ENCODE peak calls at places on chromosomes 6 and 20, in ten cellular contexts. J is DMS 273 treated with DMSO at 0.1 percent for 48 hours; A is CD8-positive, alpha-beta memory T cell; T is non-pigmented ciliary epithelial cell; Z is sciatic nerve; N is mucosa of gallbladder; G is GM12865; L is nucleus accumbens; I is cardiac septum; X is kidney. E is an unnamed sample.
A peak's percentile ranks its signal among the peaks of the same experiment; 100 is the strongest.

GRCh38 chr6:113968472-113968871 is 2.5 kb downstream of the HDAC2 start:
- DNase-seq in J (no peak), A (no peak), T (no peak), Z (no peak), N (no peak), G (no peak), L (no peak), I (no peak), X (no peak), E (no peak)

GRCh38 chr6:168264593-168265335 is 54.8 kb downstream of the DACT2 start:
- DNase-seq in J (no peak), A (no peak), T (no peak), Z (no peak), N (no peak), G (no peak), L (no peak), I (no peak), X (no peak), E (no peak)

GRCh38 chr6:107977283-107977682 is 19.3 kb upstream of the SEC63 start:
- DNase-seq in J (peak; percentile 8), A (no peak), T (no peak), Z (no peak), N (no peak), G (peak; percentile 7), L (no peak), I (no peak), X (no peak), E (peak; percentile 50)

GRCh38 chr6:149864578-149865535 is 698 bp upstream of the LRP11 start:
- DNase-seq in J (peak; percentile 65), A (no peak), T (no peak), Z (no peak), N (peak; percentile 56), G (peak; percentile 54), L (no peak), I (no peak), X (no peak), E (peak; percentile 81)

GRCh38 chr20:57869951-57870315 is 160.1 kb upstream of the PMEPA1 start:
- DNase-seq in J (no peak), A (no peak), T (no peak), Z (no peak), N (no peak), G (no peak), L (no peak), I (peak; percentile 51), X (no peak), E (no peak)

GRCh38 chr6:16822975-16823374 is 61.7 kb upstream of the ATXN1 start:
- DNase-seq in J (no peak), A (no peak), T (no peak), Z (no peak), N (no peak), G (no peak), L (no peak), I (no peak), X (no peak), E (no peak)

GRCh38 chr20:59006864-59007757 is at the start of gene CTSZ:
- DNase-seq in J (no peak), A (peak; percentile 27), T (no peak), Z (peak; percentile 73), N (peak; percentile 29), G (peak; percentile 80), L (no peak), I (peak; percentile 86), X (peak; percentile 88), E (no peak)

GRCh38 chr6:85079761-85080160 is 315.4 kb upstream of the TBX18 start:
- DNase-seq in J (no peak), A (no peak), T (no peak), Z (no peak), N (no peak), G (no peak), L (no peak), I (no peak), X (no peak), E (no peak)

GRCh38 chr6:163098827-163099469 is 315.6 kb upstream of the QKI start:
- DNase-seq in J (no peak), A (no peak), T (no peak), Z (no peak), N (no peak), G (no peak), L (no peak), I (no peak), X (no peak), E (no peak)

GRCh38 chr6:41970436-41970846 is 28.8 kb upstream of the CCND3 start:
- DNase-seq in J (no peak), A (no peak), T (no peak), Z (peak; percentile 54), N (peak; percentile 14), G (no peak), L (no peak), I (no peak), X (no peak), E (no peak)

GRCh38 chr20:58545565-58546195 is 30.5 kb upstream of the APCDD1L start:
- DNase-seq in J (no peak), A (no peak), T (no peak), Z (no peak), N (no peak), G (no peak), L (no peak), I (no peak), X (no peak), E (no peak)

GRCh38 chr6:56223995-56224394 is 23.4 kb downstream of the COL21A1 start:
- DNase-seq in J (no peak), A (no peak), T (no peak), Z (no peak), N (no peak), G (no peak), L (no peak), I (no peak), X (no peak), E (no peak)

GRCh38 chr20:8144282-8145245 is 12.5 kb downstream of the PLCB1 start:
- DNase-seq in J (no peak), A (no peak), T (peak; percentile 50), Z (no peak), N (no peak), G (peak; percentile 9), L (no peak), I (no peak), X (no peak), E (no peak)

GRCh38 chr20:64099086-64099786 is 8.1 kb downstream of the NPBWR2 start:
- DNase-seq in J (no peak), A (no peak), T (no peak), Z (no peak), N (no peak), G (no peak), L (no peak), I (no peak), X (peak; percentile 65), E (no peak)

GRCh38 chr20:4329232-4329631 is 313.9 kb upstream of the RNF24 start:
- DNase-seq in J (no peak), A (no peak), T (no peak), Z (no peak), N (no peak), G (no peak), L (no peak), I (no peak), X (no peak), E (no peak)

GRCh38 chr6:119326291-119327005 is 23.1 kb downstream of the MAN1A1 start:
- DNase-seq in J (no peak), A (no peak), T (no peak), Z (no peak), N (no peak), G (no peak), L (no peak), I (no peak), X (no peak), E (peak; percentile 64)

GRCh38 chr20:10673176-10673830 is 496 bp downstream of the JAG1 start:
- DNase-seq in J (no peak), A (no peak), T (no peak), Z (peak; percentile 69), N (no peak), G (peak; percentile 46), L (no peak), I (peak; percentile 76), X (peak; percentile 81), E (peak; percentile 60)

GRCh38 chr20:49701313-49701731 is 12.4 kb downstream of the B4GALT5 start:
- DNase-seq in J (no peak), A (peak; percentile 3), T (no peak), Z (no peak), N (no peak), G (no peak), L (no peak), I (no peak), X (no peak), E (peak; percentile 44)

GRCh38 chr6:75402296-75402695 is 91.3 kb downstream of the FILIP1 start:
- DNase-seq in J (no peak), A (no peak), T (no peak), Z (no peak), N (no peak), G (peak; percentile 43), L (no peak), I (peak; percentile 77), X (no peak), E (no peak)

GRCh38 chr20:25280051-25280573 is 32.2 kb downstream of the PYGB start:
- DNase-seq in J (no peak), A (no peak), T (no peak), Z (peak; percentile 54), N (no peak), G (no peak), L (no peak), I (peak; percentile 71), X (peak; percentile 84), E (no peak)

GRCh38 chr6:75528423-75528822 is 34.8 kb upstream of the FILIP1 start:
- DNase-seq in J (no peak), A (no peak), T (no peak), Z (no peak), N (no peak), G (no peak), L (no peak), I (no peak), X (no peak), E (no peak)

GRCh38 chr6:72865467-72865866 is 243.6 kb downstream of the KCNQ5 start:
- DNase-seq in J (no peak), A (no peak), T (no peak), Z (no peak), N (no peak), G (no peak), L (no peak), I (no peak), X (no peak), E (no peak)

GRCh38 chr6:113744886-113745285 is 112.3 kb upstream of the MARCKS start:
- DNase-seq in J (no peak), A (no peak), T (no peak), Z (no peak), N (no peak), G (no peak), L (no peak), I (no peak), X (no peak), E (no peak)

GRCh38 chr6:92586236-92586977 is 833.0 kb downstream of the EPHA7 start:
- DNase-seq in J (no peak), A (no peak), T (no peak), Z (no peak), N (no peak), G (no peak), L (no peak), I (no peak), X (no peak), E (no peak)

GRCh38 chr6:16663896-16664295 is 97.4 kb downstream of the ATXN1 start:
- DNase-seq in J (no peak), A (no peak), T (no peak), Z (no peak), N (no peak), G (no peak), L (no peak), I (no peak), X (no peak), E (no peak)

GRCh38 chr6:106974999-106975698 is 620 bp upstream of the CD24 start:
- DNase-seq in J (no peak), A (no peak), T (no peak), Z (no peak), N (peak; percentile 53), G (peak; percentile 61), L (no peak), I (peak; percentile 80), X (peak; percentile 87), E (peak; percentile 62)

GRCh38 chr6:167565388-167565787 is 240.5 kb downstream of the TTLL2 start:
- DNase-seq in J (no peak), A (no peak), T (no peak), Z (no peak), N (no peak), G (no peak), L (no peak), I (no peak), X (no peak), E (no peak)

GRCh38 chr6:154548130-154548830 is 37.8 kb upstream of the CNKSR3 start:
- DNase-seq in J (no peak), A (no peak), T (peak; percentile 20), Z (no peak), N (no peak), G (no peak), L (no peak), I (peak; percentile 79), X (peak; percentile 85), E (no peak)